ENCODE peak calls at places on chromosome 14, in five cellular contexts. Y is B cell, G is brain microvascular endothelial cell, E is PC-9, R is fibroblast of the aortic adventitia. H is an unnamed sample.

GRCh38 chr14:95309261-95310051 is 10.3 kb downstream of the CLMN start:
- DNase-seq in E (no peak), Y (no peak), G (no peak), R (no peak), H (no peak)

GRCh38 chr14:70563869-70564268 is 29.1 kb upstream of the ADAM20 start:
- DNase-seq in Y (no peak), E (no peak), G (no peak), R (no peak), H (no peak)

GRCh38 chr14:65204056-65204455 is 101.7 kb upstream of the MAX start:
- DNase-seq in R (no peak), E (no peak), G (no peak), Y (no peak), H (no peak)

GRCh38 chr14:103149351-103149750 is 26.1 kb downstream of the TNFAIP2 start:
- DNase-seq in G (no peak), Y (no peak), E (no peak), R (no peak), H (no peak)

GRCh38 chr14:31057701-31058364 is 31.7 kb upstream of the STRN3 start:
- DNase-seq in E (no peak), R (no peak), Y (no peak), G (no peak), H (no peak)

GRCh38 chr14:94113490-94113889 is 3.0 kb downstream of the IFI27 start:
- DNase-seq in R (peak), E (no peak), G (no peak), Y (no peak), H (no peak)

GRCh38 chr14:72902802-72903530 is 9.1 kb upstream of the DPF3 start:
- DNase-seq in R (peak), Y (no peak), E (no peak), G (no peak), H (no peak)

GRCh38 chr14:67428501-67429031 is 16.6 kb upstream of the PLEK2 start:
- DNase-seq in E (peak), R (peak), G (peak), Y (no peak), H (no peak)

GRCh38 chr14:23040100-23040499 is 1.9 kb upstream of the PSMB11 start:
- DNase-seq in G (no peak), Y (no peak), E (no peak), R (no peak), H (no peak)

DNA sequence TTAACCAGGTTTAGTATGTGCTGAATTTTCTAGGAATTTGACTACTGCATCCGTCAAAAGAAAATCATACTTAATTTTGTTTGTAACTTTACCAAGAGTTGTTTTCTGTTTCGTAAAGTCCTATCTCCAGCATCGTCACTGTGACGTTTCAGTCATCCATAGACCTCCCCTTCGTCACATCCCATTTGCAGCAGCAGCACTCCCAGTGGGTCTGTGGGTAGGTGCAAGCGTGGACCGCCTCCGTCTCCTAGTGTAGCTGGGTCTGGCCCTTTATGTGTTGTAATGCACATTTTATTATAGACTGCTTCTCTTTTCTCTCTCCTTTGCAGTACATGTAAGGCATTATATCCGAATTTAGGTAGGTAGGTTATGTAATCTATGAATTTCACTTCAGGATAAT is 41.0 kb downstream of the EVL start:
- DNase-seq in Y (no peak), G (no peak), E (no peak), R (no peak), H (no peak)
- TF ChIP-seq CTCF in Y (no peak), G (peak), E (no peak), R (no peak), H (no peak)

GRCh38 chr14:92088494-92088893 is 17.9 kb downstream of the ATXN3 start:
- DNase-seq in G (no peak), E (no peak), Y (no peak), R (no peak), H (no peak)

DNA sequence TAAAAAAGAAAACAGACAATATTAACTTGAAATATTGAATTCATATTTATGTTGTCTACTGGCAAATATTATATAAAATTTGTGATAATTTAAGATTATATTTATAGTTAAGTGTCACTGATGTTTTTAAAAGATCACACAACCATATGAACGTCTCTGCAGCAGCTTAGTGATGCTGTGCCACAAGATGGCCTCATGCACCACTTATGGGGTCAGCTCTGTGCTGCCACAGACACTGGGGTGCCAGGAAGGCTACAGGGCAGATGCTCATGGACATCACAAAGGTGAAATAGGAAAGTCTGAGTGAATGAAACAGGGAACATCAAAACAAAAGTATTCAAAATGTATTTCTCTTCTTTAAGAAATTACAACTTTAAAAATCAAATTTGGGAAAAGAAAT is 13.1 kb downstream of the ATXN3 start:
- DNase-seq in Y (no peak), E (no peak), R (no peak), G (no peak), H (no peak)
- TF ChIP-seq CTCF in Y (no peak), E (no peak), R (no peak), G (peak), H (peak)

DNA sequence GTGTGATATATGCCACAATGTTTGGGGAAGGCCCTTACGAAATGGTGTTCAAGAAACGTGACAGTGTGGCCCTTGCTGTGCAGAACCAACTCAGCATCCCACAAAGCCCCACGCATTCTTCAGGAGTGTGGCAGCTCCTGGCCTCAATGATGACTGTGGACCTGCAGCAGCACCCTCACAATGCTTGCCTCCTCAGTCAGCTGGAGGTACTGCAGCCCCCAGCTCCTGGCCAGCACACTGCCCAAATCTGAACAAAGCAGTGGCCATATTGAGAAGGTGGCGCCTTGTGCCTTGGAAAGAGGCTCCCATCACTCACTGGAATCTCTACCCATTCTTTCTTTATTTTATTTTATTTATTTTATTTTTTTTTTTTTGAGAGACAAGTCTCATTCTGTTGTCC is 10.4 kb downstream of the POLE2 start:
- DNase-seq in Y (no peak), E (no peak), G (no peak), R (no peak), H (no peak)
- TF ChIP-seq CTCF in Y (peak), E (no peak), G (peak), R (peak), H (peak)

GRCh38 chr14:57533214-57533613 is 39.6 kb upstream of the CCDC198 start:
- DNase-seq in Y (no peak), R (peak), E (no peak), G (peak), H (no peak)
- TF ChIP-seq CTCF in Y (no peak), R (peak), E (peak), G (peak), H (peak)

GRCh38 chr14:77068515-77069200 is 29.4 kb upstream of the CIPC start:
- DNase-seq in R (no peak), E (no peak), G (no peak), Y (no peak), H (no peak)
- TF ChIP-seq CTCF in R (peak), E (no peak), G (no peak), Y (peak), H (no peak)